ENCODE peak calls at places on chromosomes 3 and 15, in eight cellular contexts. One of them, this sample, is unnamed.

GRCh38 chr3:53120336-53120735 is 9.9 kb downstream of the RFT1 start:
- DNase-seq in brain microvascular endothelial cell: no peak
- DNase-seq in IMR-90: no peak
- DNase-seq in fibroblast of lung: no peak
- DNase-seq in left ventricle myocardium inferior: no peak
- DNase-seq in endothelial cell of umbilical vein: no peak
- DNase-seq in hepatocyte: no peak
- DNase-seq in heart right ventricle: no peak
- DNase-seq in this sample: no peak

GRCh38 chr3:77052733-77053680 is 13.1 kb downstream of the ROBO2 start:
- DNase-seq in heart right ventricle: no peak
- DNase-seq in left ventricle myocardium inferior: no peak
- DNase-seq in brain microvascular endothelial cell: no peak
- DNase-seq in hepatocyte: no peak
- DNase-seq in endothelial cell of umbilical vein: no peak
- DNase-seq in IMR-90: no peak
- DNase-seq in fibroblast of lung: no peak
- DNase-seq in this sample: no peak

GRCh38 chr3:12980596-12981290 is 92.5 kb downstream of the IQSEC1 start:
- DNase-seq in fibroblast of lung: no peak
- DNase-seq in left ventricle myocardium inferior: no peak
- DNase-seq in heart right ventricle: no peak
- DNase-seq in brain microvascular endothelial cell: no peak
- DNase-seq in endothelial cell of umbilical vein: no peak
- DNase-seq in IMR-90: no peak
- DNase-seq in hepatocyte: no peak
- DNase-seq in this sample: no peak

GRCh38 chr3:39166932-39167532 is 13.6 kb upstream of the CSRNP1 start:
- DNase-seq in endothelial cell of umbilical vein: peak; percentile 80
- DNase-seq in heart right ventricle: peak; percentile 28
- DNase-seq in IMR-90: peak; percentile 93
- DNase-seq in hepatocyte: peak; percentile 65
- DNase-seq in fibroblast of lung: peak; percentile 78
- DNase-seq in left ventricle myocardium inferior: no peak
- DNase-seq in brain microvascular endothelial cell: peak; percentile 84
- DNase-seq in this sample: no peak

GRCh38 chr3:143974181-143974876 is 2.7 kb downstream of the DIPK2A start:
- DNase-seq in brain microvascular endothelial cell: no peak
- DNase-seq in hepatocyte: no peak
- DNase-seq in IMR-90: no peak
- DNase-seq in heart right ventricle: no peak
- DNase-seq in endothelial cell of umbilical vein: peak; percentile 51
- DNase-seq in left ventricle myocardium inferior: no peak
- DNase-seq in fibroblast of lung: no peak
- DNase-seq in this sample: no peak

GRCh38 chr3:27914199-27914598 is 192.1 kb upstream of the EOMES start:
- DNase-seq in IMR-90: no peak
- DNase-seq in left ventricle myocardium inferior: no peak
- DNase-seq in heart right ventricle: no peak
- DNase-seq in brain microvascular endothelial cell: no peak
- DNase-seq in hepatocyte: no peak
- DNase-seq in fibroblast of lung: no peak
- DNase-seq in endothelial cell of umbilical vein: no peak
- DNase-seq in this sample: no peak

GRCh38 chr15:31526916-31527690 is 200.5 kb downstream of the KLF13 start:
- DNase-seq in fibroblast of lung: no peak
- DNase-seq in brain microvascular endothelial cell: no peak
- DNase-seq in IMR-90: no peak
- DNase-seq in hepatocyte: no peak
- DNase-seq in heart right ventricle: no peak
- DNase-seq in endothelial cell of umbilical vein: no peak
- DNase-seq in left ventricle myocardium inferior: no peak
- DNase-seq in this sample: no peak

GRCh38 chr3:132006605-132007204 is 28.1 kb downstream of the CPNE4 start:
- DNase-seq in hepatocyte: peak; percentile 46
- DNase-seq in heart right ventricle: peak; percentile 4
- DNase-seq in left ventricle myocardium inferior: no peak
- DNase-seq in endothelial cell of umbilical vein: peak; percentile 50
- DNase-seq in IMR-90: peak; percentile 24
- DNase-seq in fibroblast of lung: peak; percentile 14
- DNase-seq in brain microvascular endothelial cell: peak; percentile 23
- DNase-seq in this sample: no peak

GRCh38 chr3:126545544-126545943 is 13.2 kb downstream of the C3orf22 start:
- DNase-seq in hepatocyte: no peak
- DNase-seq in left ventricle myocardium inferior: no peak
- DNase-seq in endothelial cell of umbilical vein: no peak
- DNase-seq in brain microvascular endothelial cell: no peak
- DNase-seq in IMR-90: no peak
- DNase-seq in heart right ventricle: no peak
- DNase-seq in fibroblast of lung: no peak
- DNase-seq in this sample: no peak

GRCh38 chr3:63955830-63956545 is 43.8 kb upstream of the SCAANT1 start:
- DNase-seq in left ventricle myocardium inferior: no peak
- DNase-seq in heart right ventricle: no peak
- DNase-seq in endothelial cell of umbilical vein: no peak
- DNase-seq in fibroblast of lung: no peak
- DNase-seq in hepatocyte: no peak
- DNase-seq in brain microvascular endothelial cell: no peak
- DNase-seq in IMR-90: no peak
- DNase-seq in this sample: no peak

GRCh38 chr3:77464106-77464688 is 424.3 kb downstream of the ROBO2 start:
- DNase-seq in fibroblast of lung: peak; percentile 46
- DNase-seq in heart right ventricle: no peak
- DNase-seq in left ventricle myocardium inferior: no peak
- DNase-seq in hepatocyte: no peak
- DNase-seq in endothelial cell of umbilical vein: no peak
- DNase-seq in brain microvascular endothelial cell: no peak
- DNase-seq in IMR-90: no peak
- DNase-seq in this sample: no peak

GRCh38 chr3:191383104-191383503 is 52.8 kb upstream of the UTS2B start:
- DNase-seq in left ventricle myocardium inferior: no peak
- DNase-seq in IMR-90: peak; percentile 70
- DNase-seq in brain microvascular endothelial cell: no peak
- DNase-seq in endothelial cell of umbilical vein: no peak
- DNase-seq in heart right ventricle: no peak
- DNase-seq in hepatocyte: no peak
- DNase-seq in fibroblast of lung: peak; percentile 60
- DNase-seq in this sample: no peak

GRCh38 chr15:29826908-29827307 is 4.6 kb upstream of the TJP1 start:
- DNase-seq in brain microvascular endothelial cell: no peak
- DNase-seq in endothelial cell of umbilical vein: no peak
- DNase-seq in heart right ventricle: no peak
- DNase-seq in fibroblast of lung: no peak
- DNase-seq in hepatocyte: no peak
- DNase-seq in IMR-90: no peak
- DNase-seq in left ventricle myocardium inferior: no peak
- DNase-seq in this sample: no peak

GRCh38 chr15:88018865-88019626 is 237.5 kb downstream of the NTRK3 start:
- DNase-seq in fibroblast of lung: peak; percentile 90
- DNase-seq in heart right ventricle: no peak
- DNase-seq in brain microvascular endothelial cell: no peak
- DNase-seq in hepatocyte: peak; percentile 13
- DNase-seq in endothelial cell of umbilical vein: no peak
- DNase-seq in left ventricle myocardium inferior: no peak
- DNase-seq in IMR-90: no peak
- DNase-seq in this sample: no peak

GRCh38 chr15:69533504-69533903 is 80.9 kb downstream of the RPLP1 start:
- DNase-seq in endothelial cell of umbilical vein: no peak
- DNase-seq in brain microvascular endothelial cell: no peak
- DNase-seq in left ventricle myocardium inferior: no peak
- DNase-seq in hepatocyte: no peak
- DNase-seq in IMR-90: no peak
- DNase-seq in fibroblast of lung: no peak
- DNase-seq in heart right ventricle: no peak
- DNase-seq in this sample: no peak

GRCh38 chr15:69532066-69532465 is 79.4 kb downstream of the RPLP1 start:
- DNase-seq in heart right ventricle: no peak
- DNase-seq in IMR-90: no peak
- DNase-seq in endothelial cell of umbilical vein: no peak
- DNase-seq in left ventricle myocardium inferior: no peak
- DNase-seq in hepatocyte: no peak
- DNase-seq in brain microvascular endothelial cell: no peak
- DNase-seq in fibroblast of lung: no peak
- DNase-seq in this sample: no peak

GRCh38 chr15:69535101-69535638 is 82.6 kb downstream of the RPLP1 start:
- DNase-seq in heart right ventricle: no peak
- DNase-seq in left ventricle myocardium inferior: no peak
- DNase-seq in IMR-90: peak; percentile 70
- DNase-seq in brain microvascular endothelial cell: peak; percentile 82
- DNase-seq in endothelial cell of umbilical vein: no peak
- DNase-seq in fibroblast of lung: peak; percentile 88
- DNase-seq in hepatocyte: no peak
- DNase-seq in this sample: no peak

GRCh38 chr15:69531302-69532027 is 78.8 kb downstream of the RPLP1 start:
- DNase-seq in left ventricle myocardium inferior: no peak
- DNase-seq in endothelial cell of umbilical vein: no peak
- DNase-seq in heart right ventricle: peak; percentile 9
- DNase-seq in IMR-90: no peak
- DNase-seq in fibroblast of lung: peak; percentile 17
- DNase-seq in hepatocyte: no peak
- DNase-seq in brain microvascular endothelial cell: no peak
- DNase-seq in this sample: no peak

DNA sequence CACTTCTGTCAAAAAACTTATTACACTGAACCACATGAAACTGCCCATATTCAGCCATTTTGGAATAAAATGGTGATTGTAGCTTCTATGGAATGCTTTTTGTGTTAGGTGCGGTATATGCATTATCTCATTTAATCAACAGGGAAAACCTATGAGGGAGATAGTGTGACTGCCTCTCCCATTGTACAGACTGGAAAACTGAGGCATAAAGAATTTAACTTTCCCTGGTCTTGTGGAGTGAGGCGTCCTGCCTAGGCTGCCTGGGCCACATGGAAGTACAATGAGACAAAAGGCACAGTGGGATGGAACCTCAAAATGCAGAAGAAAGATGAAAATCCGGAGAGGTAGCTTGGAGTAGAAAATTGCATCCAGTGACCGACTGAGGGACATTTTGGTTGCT is 80.2 kb downstream of the RPLP1 start:
- DNase-seq in brain microvascular endothelial cell: no peak
- DNase-seq in left ventricle myocardium inferior: no peak
- DNase-seq in fibroblast of lung: no peak
- DNase-seq in heart right ventricle: no peak
- DNase-seq in endothelial cell of umbilical vein: no peak
- DNase-seq in hepatocyte: no peak
- DNase-seq in IMR-90: no peak
- DNase-seq in this sample: no peak
- H3K27ac ChIP-seq in brain microvascular endothelial cell: no peak overlapping the region
- H3K27ac ChIP-seq in left ventricle myocardium inferior: no peak overlapping the region
- H3K27ac ChIP-seq in fibroblast of lung: no peak overlapping the region
- H3K27ac ChIP-seq in heart right ventricle: no peak overlapping the region
- H3K27ac ChIP-seq in endothelial cell of umbilical vein: no peak overlapping the region
- H3K27ac ChIP-seq in hepatocyte: no peak overlapping the region
- H3K27ac ChIP-seq in IMR-90: no peak overlapping the region
- H3K27ac ChIP-seq in this sample: no peak overlapping the region

GRCh38 chr15:48177383-48177874 is 666 bp downstream of the MYEF2 start:
- DNase-seq in endothelial cell of umbilical vein: peak; percentile 83
- DNase-seq in hepatocyte: peak; percentile 51
- DNase-seq in left ventricle myocardium inferior: no peak
- DNase-seq in fibroblast of lung: peak; percentile 70
- DNase-seq in brain microvascular endothelial cell: peak; percentile 38
- DNase-seq in IMR-90: peak; percentile 62
- DNase-seq in heart right ventricle: peak; percentile 9
- DNase-seq in this sample: no peak

GRCh38 chr15:48177875-48178611 is at the start of gene MYEF2:
- DNase-seq in heart right ventricle: peak; percentile 71
- DNase-seq in endothelial cell of umbilical vein: peak; percentile 78
- DNase-seq in fibroblast of lung: peak; percentile 66
- DNase-seq in IMR-90: peak; percentile 67
- DNase-seq in left ventricle myocardium inferior: peak; percentile 61
- DNase-seq in brain microvascular endothelial cell: peak; percentile 70
- DNase-seq in hepatocyte: peak; percentile 85
- DNase-seq in this sample: peak; percentile 57

GRCh38 chr15:48178612-48178931 is 477 bp upstream of the MYEF2 start:
- DNase-seq in hepatocyte: no peak
- DNase-seq in heart right ventricle: no peak
- DNase-seq in IMR-90: no peak
- DNase-seq in fibroblast of lung: peak; percentile 3
- DNase-seq in endothelial cell of umbilical vein: no peak
- DNase-seq in left ventricle myocardium inferior: no peak
- DNase-seq in brain microvascular endothelial cell: no peak
- DNase-seq in this sample: no peak

GRCh38 chr15:48176097-48176496 is 2.0 kb downstream of the MYEF2 start:
- DNase-seq in endothelial cell of umbilical vein: no peak
- DNase-seq in left ventricle myocardium inferior: no peak
- DNase-seq in hepatocyte: no peak
- DNase-seq in heart right ventricle: no peak
- DNase-seq in IMR-90: peak; percentile 38
- DNase-seq in brain microvascular endothelial cell: no peak
- DNase-seq in fibroblast of lung: peak; percentile 46
- DNase-seq in this sample: no peak

GRCh38 chr15:48176957-48177356 is 1.1 kb downstream of the MYEF2 start:
- DNase-seq in endothelial cell of umbilical vein: no peak
- DNase-seq in fibroblast of lung: no peak
- DNase-seq in IMR-90: no peak
- DNase-seq in hepatocyte: no peak
- DNase-seq in heart right ventricle: no peak
- DNase-seq in left ventricle myocardium inferior: no peak
- DNase-seq in brain microvascular endothelial cell: no peak
- DNase-seq in this sample: no peak
- H3K4me3 ChIP-seq in endothelial cell of umbilical vein: peak overlapping the region; percentile 14
- H3K4me3 ChIP-seq in fibroblast of lung: peak overlapping the region; percentile 57
- H3K4me3 ChIP-seq in IMR-90: no peak overlapping the region
- H3K4me3 ChIP-seq in hepatocyte: no peak overlapping the region
- H3K4me3 ChIP-seq in heart right ventricle: peak overlapping the region; percentile 64
- H3K4me3 ChIP-seq in left ventricle myocardium inferior: peak overlapping the region; percentile 75
- H3K4me3 ChIP-seq in brain microvascular endothelial cell: no peak overlapping the region
- H3K4me3 ChIP-seq in this sample: peak overlapping the region; percentile 71

GRCh38 chr3:185498503-185499396 is at the start of gene TMEM41A:
- DNase-seq in fibroblast of lung: peak; percentile 86
- DNase-seq in heart right ventricle: peak; percentile 95
- DNase-seq in brain microvascular endothelial cell: peak; percentile 93
- DNase-seq in left ventricle myocardium inferior: peak; percentile 95
- DNase-seq in hepatocyte: peak; percentile 97
- DNase-seq in IMR-90: peak; percentile 87
- DNase-seq in endothelial cell of umbilical vein: peak; percentile 90
- DNase-seq in this sample: peak; percentile 94
- H3K27ac ChIP-seq in fibroblast of lung: peak within 1 kb of the TSS; percentile 62
- H3K27ac ChIP-seq in heart right ventricle: peak within 1 kb of the TSS; percentile 92
- H3K27ac ChIP-seq in brain microvascular endothelial cell: peak within 1 kb of the TSS; percentile 28
- H3K27ac ChIP-seq in left ventricle myocardium inferior: peak within 1 kb of the TSS; percentile 91
- H3K27ac ChIP-seq in hepatocyte: peak within 1 kb of the TSS; percentile 97
- H3K27ac ChIP-seq in IMR-90: peak within 1 kb of the TSS; percentile 76
- H3K27ac ChIP-seq in endothelial cell of umbilical vein: peak within 1 kb of the TSS; percentile 14
- H3K27ac ChIP-seq in this sample: peak within 1 kb of the TSS; percentile 90

DNA sequence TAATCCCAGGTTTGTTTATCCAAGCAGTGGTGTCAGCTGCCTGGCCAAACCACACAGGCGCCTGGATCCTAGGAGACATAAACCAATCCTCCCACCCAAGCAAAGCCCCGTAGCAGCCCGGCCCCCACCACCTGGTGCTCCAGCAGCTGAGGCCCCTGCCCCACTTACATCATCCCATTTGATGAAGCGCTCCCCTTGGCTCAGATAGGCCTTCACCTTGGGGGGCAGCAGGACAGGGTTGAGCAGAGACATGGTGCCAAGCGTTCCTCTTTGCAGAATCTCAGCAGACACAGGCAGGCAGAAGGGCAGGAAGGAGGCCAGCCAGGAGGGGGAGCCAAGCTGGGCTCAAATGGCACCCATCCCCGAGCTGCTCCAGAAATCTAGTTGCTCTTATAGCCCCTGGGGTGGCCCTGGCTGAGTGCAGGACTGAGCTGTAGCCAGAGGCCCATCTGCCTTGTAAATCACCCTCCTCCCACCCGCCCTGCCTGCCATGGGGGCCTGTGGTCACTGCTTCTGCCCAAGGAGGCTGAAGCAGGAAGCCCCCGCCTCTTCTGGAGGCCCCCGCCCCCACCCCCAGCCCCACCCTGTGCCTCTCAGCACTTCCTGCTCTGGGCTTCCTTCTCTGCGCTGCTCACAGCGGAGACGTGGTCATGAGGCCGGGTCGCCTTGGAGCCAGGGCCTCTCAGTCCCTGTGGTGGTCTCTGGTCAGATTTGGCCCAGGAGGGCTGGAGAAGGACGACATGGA is at the start of gene PLCB2:
- DNase-seq in fibroblast of lung: no peak
- DNase-seq in endothelial cell of umbilical vein: no peak
- DNase-seq in heart right ventricle: no peak
- DNase-seq in hepatocyte: no peak
- DNase-seq in IMR-90: no peak
- DNase-seq in left ventricle myocardium inferior: peak; percentile 44
- DNase-seq in brain microvascular endothelial cell: no peak
- DNase-seq in this sample: no peak
- H3K4me3 ChIP-seq in fibroblast of lung: no peak within 1 kb of the TSS
- H3K4me3 ChIP-seq in endothelial cell of umbilical vein: no peak within 1 kb of the TSS
- H3K4me3 ChIP-seq in heart right ventricle: peak within 1 kb of the TSS; percentile 60
- H3K4me3 ChIP-seq in hepatocyte: no peak within 1 kb of the TSS
- H3K4me3 ChIP-seq in IMR-90: no peak within 1 kb of the TSS
- H3K4me3 ChIP-seq in left ventricle myocardium inferior: peak within 1 kb of the TSS; percentile 45
- H3K4me3 ChIP-seq in brain microvascular endothelial cell: no peak within 1 kb of the TSS
- H3K4me3 ChIP-seq in this sample: peak within 1 kb of the TSS; percentile 43

This sample was measured in psoas muscle.